ENCODE peak calls at places on chromosomes 16 and 17, in nine cellular contexts. One of them, this sample, is unnamed.

GRCh38 chr16:27402964-27403600 is 1.1 kb downstream of the IL21R start:
- DNase-seq in occipital lobe: no peak
- DNase-seq in stromal cell of bone marrow: no peak
- DNase-seq in AG08396: no peak
- DNase-seq in left colon: no peak
- DNase-seq in endothelial cell: no peak
- DNase-seq in activated T-cell treated with anti-CD3 and anti-CD28 coated beads for 1 hour: no peak
- DNase-seq in dorsolateral prefrontal cortex: no peak
- DNase-seq in HEK293T: no peak
- DNase-seq in this sample: no peak

GRCh38 chr17:40664582-40665333 is at the start of gene KRT222:
- DNase-seq in left colon: no peak
- DNase-seq in endothelial cell: no peak
- DNase-seq in stromal cell of bone marrow: no peak
- DNase-seq in AG08396: no peak
- DNase-seq in occipital lobe: no peak
- DNase-seq in HEK293T: no peak
- DNase-seq in dorsolateral prefrontal cortex: no peak
- DNase-seq in activated T-cell treated with anti-CD3 and anti-CD28 coated beads for 1 hour: no peak
- DNase-seq in this sample: no peak

GRCh38 chr17:78885956-78886355 is 17.0 kb downstream of the CEP295NL start:
- DNase-seq in left colon: no peak
- DNase-seq in endothelial cell: no peak
- DNase-seq in dorsolateral prefrontal cortex: no peak
- DNase-seq in stromal cell of bone marrow: no peak
- DNase-seq in occipital lobe: no peak
- DNase-seq in activated T-cell treated with anti-CD3 and anti-CD28 coated beads for 1 hour: no peak
- DNase-seq in HEK293T: no peak
- DNase-seq in AG08396: no peak
- DNase-seq in this sample: no peak

GRCh38 chr16:50245417-50246298 is 20.7 kb upstream of the ADCY7 start:
- DNase-seq in stromal cell of bone marrow: peak; percentile 64
- DNase-seq in activated T-cell treated with anti-CD3 and anti-CD28 coated beads for 1 hour: no peak
- DNase-seq in left colon: peak; percentile 75
- DNase-seq in occipital lobe: no peak
- DNase-seq in HEK293T: peak; percentile 68
- DNase-seq in endothelial cell: peak; percentile 30
- DNase-seq in dorsolateral prefrontal cortex: no peak
- DNase-seq in AG08396: peak; percentile 85
- DNase-seq in this sample: no peak

GRCh38 chr17:81076097-81076754 is 41.3 kb downstream of the BAIAP2 start:
- DNase-seq in dorsolateral prefrontal cortex: no peak
- DNase-seq in HEK293T: no peak
- DNase-seq in occipital lobe: peak; percentile 52
- DNase-seq in endothelial cell: no peak
- DNase-seq in activated T-cell treated with anti-CD3 and anti-CD28 coated beads for 1 hour: no peak
- DNase-seq in AG08396: no peak
- DNase-seq in left colon: no peak
- DNase-seq in stromal cell of bone marrow: no peak
- DNase-seq in this sample: no peak

GRCh38 chr16:48413291-48413690 is 28.1 kb upstream of the SIAH1 start:
- DNase-seq in AG08396: no peak
- DNase-seq in stromal cell of bone marrow: no peak
- DNase-seq in occipital lobe: no peak
- DNase-seq in endothelial cell: no peak
- DNase-seq in HEK293T: no peak
- DNase-seq in dorsolateral prefrontal cortex: no peak
- DNase-seq in activated T-cell treated with anti-CD3 and anti-CD28 coated beads for 1 hour: no peak
- DNase-seq in left colon: no peak
- DNase-seq in this sample: no peak

GRCh38 chr17:9780552-9780951 is 10.8 kb downstream of the DHRS7C start:
- DNase-seq in HEK293T: no peak
- DNase-seq in left colon: no peak
- DNase-seq in stromal cell of bone marrow: no peak
- DNase-seq in AG08396: no peak
- DNase-seq in endothelial cell: no peak
- DNase-seq in dorsolateral prefrontal cortex: no peak
- DNase-seq in activated T-cell treated with anti-CD3 and anti-CD28 coated beads for 1 hour: no peak
- DNase-seq in occipital lobe: no peak
- DNase-seq in this sample: no peak

GRCh38 chr17:19386974-19387920 is at the start of gene MFAP4:
- DNase-seq in AG08396: peak; percentile 81
- DNase-seq in activated T-cell treated with anti-CD3 and anti-CD28 coated beads for 1 hour: no peak
- DNase-seq in occipital lobe: no peak
- DNase-seq in left colon: no peak
- DNase-seq in HEK293T: no peak
- DNase-seq in dorsolateral prefrontal cortex: no peak
- DNase-seq in endothelial cell: no peak
- DNase-seq in stromal cell of bone marrow: peak; percentile 38
- DNase-seq in this sample: no peak

GRCh38 chr16:57485916-57486857 is at the start of gene DOK4:
- DNase-seq in stromal cell of bone marrow: peak; percentile 45
- DNase-seq in left colon: peak; percentile 89
- DNase-seq in activated T-cell treated with anti-CD3 and anti-CD28 coated beads for 1 hour: peak; percentile 69
- DNase-seq in AG08396: peak; percentile 98
- DNase-seq in HEK293T: peak; percentile 95
- DNase-seq in dorsolateral prefrontal cortex: peak; percentile 65
- DNase-seq in occipital lobe: peak; percentile 68
- DNase-seq in endothelial cell: peak; percentile 80
- DNase-seq in this sample: peak; percentile 63

This sample was measured in neuronal stem cell.